ENCODE peak calls at places on chromosomes 7 and 10, in seven cellular contexts. W, U, N, A, M, L and R are unnamed samples.

GRCh38 chr7:100127866-100128601 is 1.3 kb downstream of the MBLAC1 start:
- DNase-seq in W (no peak), U (no peak), N (no peak), A (peak), M (no peak), L (no peak), R (peak)

GRCh38 chr10:132456881-132457280 is 59.9 kb downstream of the PWWP2B start:
- DNase-seq in W (no peak), U (peak), N (no peak), A (no peak), M (no peak), L (no peak), R (no peak)

GRCh38 chr10:99560277-99561126 is 27.8 kb downstream of the NKX2-3 start:
- DNase-seq in W (peak), U (no peak), N (peak), A (peak), M (no peak), L (peak), R (peak)

GRCh38 chr10:80909254-80909653 is 371.6 kb downstream of the SH2D4B start:
- DNase-seq in W (no peak), U (no peak), N (no peak), A (no peak), M (no peak), L (no peak), R (no peak)

GRCh38 chr10:95391570-95392249 is 100.9 kb upstream of the PDLIM1 start:
- DNase-seq in W (no peak), U (no peak), N (no peak), A (peak), M (no peak), L (peak), R (peak)

GRCh38 chr10:77881636-77882035 is 44.9 kb downstream of the DLG5 start:
- DNase-seq in W (peak), U (no peak), N (no peak), A (no peak), M (no peak), L (no peak), R (no peak)

GRCh38 chr10:69881202-69881601 is 79.5 kb downstream of the COL13A1 start:
- DNase-seq in W (no peak), U (no peak), N (no peak), A (no peak), M (no peak), L (no peak), R (no peak)

GRCh38 chr7:114422478-114423217 is 8.0 kb downstream of the FOXP2 start:
- DNase-seq in W (no peak), U (no peak), N (no peak), A (peak), M (no peak), L (no peak), R (no peak)

GRCh38 chr10:3683560-3683959 is 101.4 kb downstream of the KLF6 start:
- DNase-seq in W (no peak), U (no peak), N (no peak), A (no peak), M (no peak), L (no peak), R (no peak)

GRCh38 chr7:18637516-18637915 is 142.0 kb downstream of the HDAC9 start:
- DNase-seq in W (no peak), U (no peak), N (no peak), A (no peak), M (no peak), L (no peak), R (no peak)

GRCh38 chr7:131357282-131357880 is 29.7 kb downstream of the MKLN1 start:
- DNase-seq in W (no peak), U (no peak), N (no peak), A (no peak), M (no peak), L (no peak), R (no peak)

GRCh38 chr10:114684085-114684821 is 26.2 kb upstream of the ABLIM1 start:
- DNase-seq in W (peak), U (peak), N (peak), A (no peak), M (no peak), L (peak), R (peak)

GRCh38 chr10:5467634-5468255 is 31.6 kb downstream of the CALML5 start:
- DNase-seq in W (no peak), U (no peak), N (no peak), A (no peak), M (no peak), L (no peak), R (peak)

GRCh38 chr7:74403521-74404387 is 50.0 kb upstream of the GTF2IRD1 start:
- DNase-seq in W (no peak), U (no peak), N (no peak), A (no peak), M (no peak), L (no peak), R (no peak)